ENCODE peak calls at places on chromosomes 6 and 20, in eight cellular contexts. One of them, this sample, is unnamed.

GRCh38 chr6:109526905-109527628 is 44.0 kb upstream of the ZBTB24 start:
- DNase-seq in activated CD4-positive, CD25-positive, alpha-beta regulatory T cell: peak
- DNase-seq in HCEC 1CT: peak
- DNase-seq in activated naive CD8-positive, alpha-beta T cell treated with anti-CD3 and anti-CD28 coated beads, Interleukin-2, amount 50 U/mL, for 24 hours: peak
- DNase-seq in lung: peak
- DNase-seq in right cardiac atrium: no peak
- DNase-seq in colonic mucosa: peak
- DNase-seq in lower leg skin: no peak
- DNase-seq in this sample: peak

GRCh38 chr6:135251416-135251815 is 70.3 kb downstream of the MYB start:
- DNase-seq in activated CD4-positive, CD25-positive, alpha-beta regulatory T cell: no peak
- DNase-seq in HCEC 1CT: no peak
- DNase-seq in activated naive CD8-positive, alpha-beta T cell treated with anti-CD3 and anti-CD28 coated beads, Interleukin-2, amount 50 U/mL, for 24 hours: no peak
- DNase-seq in lung: peak
- DNase-seq in right cardiac atrium: no peak
- DNase-seq in colonic mucosa: peak
- DNase-seq in lower leg skin: peak
- DNase-seq in this sample: no peak

GRCh38 chr20:42179768-42180167 is 561.6 kb upstream of the CHD6 start:
- DNase-seq in activated CD4-positive, CD25-positive, alpha-beta regulatory T cell: no peak
- DNase-seq in HCEC 1CT: no peak
- DNase-seq in activated naive CD8-positive, alpha-beta T cell treated with anti-CD3 and anti-CD28 coated beads, Interleukin-2, amount 50 U/mL, for 24 hours: no peak
- DNase-seq in lung: no peak
- DNase-seq in right cardiac atrium: no peak
- DNase-seq in colonic mucosa: no peak
- DNase-seq in lower leg skin: no peak
- DNase-seq in this sample: no peak

GRCh38 chr6:25898289-25898977 is 24.4 kb upstream of the SLC17A3 start:
- DNase-seq in activated CD4-positive, CD25-positive, alpha-beta regulatory T cell: no peak
- DNase-seq in HCEC 1CT: no peak
- DNase-seq in activated naive CD8-positive, alpha-beta T cell treated with anti-CD3 and anti-CD28 coated beads, Interleukin-2, amount 50 U/mL, for 24 hours: no peak
- DNase-seq in lung: no peak
- DNase-seq in right cardiac atrium: no peak
- DNase-seq in colonic mucosa: no peak
- DNase-seq in lower leg skin: no peak
- DNase-seq in this sample: no peak

GRCh38 chr6:121755500-121755899 is 320.1 kb downstream of the GJA1 start:
- DNase-seq in activated CD4-positive, CD25-positive, alpha-beta regulatory T cell: no peak
- DNase-seq in HCEC 1CT: no peak
- DNase-seq in activated naive CD8-positive, alpha-beta T cell treated with anti-CD3 and anti-CD28 coated beads, Interleukin-2, amount 50 U/mL, for 24 hours: no peak
- DNase-seq in lung: no peak
- DNase-seq in right cardiac atrium: no peak
- DNase-seq in colonic mucosa: no peak
- DNase-seq in lower leg skin: no peak
- DNase-seq in this sample: no peak

GRCh38 chr20:59938221-59938620 is 1.9 kb downstream of the PPP1R3D start:
- DNase-seq in activated CD4-positive, CD25-positive, alpha-beta regulatory T cell: no peak
- DNase-seq in HCEC 1CT: peak
- DNase-seq in activated naive CD8-positive, alpha-beta T cell treated with anti-CD3 and anti-CD28 coated beads, Interleukin-2, amount 50 U/mL, for 24 hours: no peak
- DNase-seq in lung: no peak
- DNase-seq in right cardiac atrium: no peak
- DNase-seq in colonic mucosa: no peak
- DNase-seq in lower leg skin: no peak
- DNase-seq in this sample: no peak

GRCh38 chr6:3457710-3458605 is 1.1 kb upstream of the SLC22A23 start:
- DNase-seq in activated CD4-positive, CD25-positive, alpha-beta regulatory T cell: no peak
- DNase-seq in HCEC 1CT: no peak
- DNase-seq in activated naive CD8-positive, alpha-beta T cell treated with anti-CD3 and anti-CD28 coated beads, Interleukin-2, amount 50 U/mL, for 24 hours: peak
- DNase-seq in lung: no peak
- DNase-seq in right cardiac atrium: peak
- DNase-seq in colonic mucosa: peak
- DNase-seq in lower leg skin: peak
- DNase-seq in this sample: no peak

GRCh38 chr6:23339268-23339667 is 769.9 kb downstream of the HDGFL1 start:
- DNase-seq in activated CD4-positive, CD25-positive, alpha-beta regulatory T cell: no peak
- DNase-seq in HCEC 1CT: no peak
- DNase-seq in activated naive CD8-positive, alpha-beta T cell treated with anti-CD3 and anti-CD28 coated beads, Interleukin-2, amount 50 U/mL, for 24 hours: no peak
- DNase-seq in lung: no peak
- DNase-seq in right cardiac atrium: no peak
- DNase-seq in colonic mucosa: no peak
- DNase-seq in lower leg skin: no peak
- DNase-seq in this sample: no peak

This sample was measured in stimulated activated naive B cell treated with anti-CD40 and anti-IgM and Interleukin-4, amounts not matched to agents 10 μg/mL and 1 μg/mL and 100 μg/mL, for 72 hours.